ENCODE peak calls at places on chromosomes 4 and X, in eight cellular contexts. K is activated B cell treated with CpG ODN at 0.5 μM for 24 hours, J is foreskin fibroblast, D is right atrium auricular region, Y is transverse colon, T is cardiac fibroblast, Q is upper lobe of right lung, S is osteoblast. O is an unnamed sample.
A peak's percentile ranks its signal among the peaks of the same experiment; 100 is the strongest.

GRCh38 chr4:42579903-42580302 is 77.0 kb downstream of the ATP8A1 start:
- DNase-seq in D (no peak), Y (no peak), T (no peak), J (no peak), S (no peak), Q (no peak), K (no peak), O (no peak)

GRCh38 chr4:163694385-163694784 is 199.9 kb downstream of the TMA16 start:
- DNase-seq in J (peak; percentile 9), K (no peak), D (no peak), S (no peak), Y (no peak), Q (no peak), T (peak; percentile 6), O (no peak)

GRCh38 chr4:89788243-89789072 is 48.5 kb downstream of the SNCA start:
- DNase-seq in J (peak; percentile 54), K (no peak), S (no peak), T (no peak), Y (no peak), Q (no peak), D (no peak), O (no peak)

GRCh38 chr4:38858097-38858420 is 1.4 kb upstream of the TLR6 start:
- DNase-seq in S (no peak), Q (no peak), J (no peak), T (no peak), Y (no peak), D (no peak), K (no peak), O (no peak)

GRCh38 chr4:114180481-114180880 is 201.0 kb upstream of the ARSJ start:
- DNase-seq in D (no peak), J (peak; percentile 79), Q (no peak), T (peak; percentile 68), Y (no peak), K (no peak), S (peak; percentile 80), O (peak; percentile 35)

GRCh38 chr4:41458689-41459088 is 79.3 kb upstream of the LIMCH1 start:
- DNase-seq in Q (no peak), K (no peak), D (no peak), Y (no peak), J (no peak), S (no peak), T (no peak), O (no peak)

GRCh38 chr4:152028131-152028530 is 267.3 kb upstream of the GATB start:
- DNase-seq in Q (no peak), T (no peak), S (no peak), K (no peak), D (no peak), Y (no peak), J (no peak), O (no peak)

GRCh38 chr4:139635966-139636365 is 29.7 kb upstream of the MGST2 start:
- DNase-seq in Q (no peak), K (no peak), S (no peak), D (no peak), Y (no peak), J (no peak), T (no peak), O (no peak)

GRCh38 chrX:154028502-154029184 is 8.9 kb upstream of the IRAK1 start:
- DNase-seq in J (no peak), D (no peak), Y (peak; percentile 63), S (peak; percentile 34), Q (no peak), T (no peak), K (no peak), O (no peak)

GRCh38 chr4:76905521-76905920 is 7.6 kb upstream of the SOWAHB start:
- DNase-seq in J (peak; percentile 75), Y (no peak), S (peak; percentile 83), T (peak; percentile 51), Q (no peak), D (no peak), K (no peak), O (no peak)

GRCh38 chrX:147741776-147742175 is 169.9 kb upstream of the FMR1 start:
- DNase-seq in D (no peak), Q (no peak), K (no peak), S (no peak), T (no peak), J (no peak), Y (no peak), O (no peak)

GRCh38 chr4:77818077-77818666 is 996 bp downstream of the CNOT6L start:
- DNase-seq in S (peak; percentile 96), D (peak; percentile 74), K (peak; percentile 41), J (peak; percentile 91), Y (peak; percentile 82), T (peak; percentile 87), Q (peak; percentile 89), O (peak; percentile 47)

GRCh38 chr4:88893961-88894360 is 163.0 kb downstream of the FAM13A start:
- DNase-seq in Q (no peak), K (no peak), D (no peak), Y (no peak), S (no peak), T (peak; percentile 38), J (peak; percentile 54), O (no peak)

GRCh38 chr4:26034849-26035248 is 120.8 kb downstream of the SMIM20 start:
- DNase-seq in D (no peak), S (no peak), J (no peak), Y (no peak), Q (no peak), T (no peak), K (no peak), O (no peak)

GRCh38 chr4:55125087-55125721 is at the start of gene KDR:
- DNase-seq in D (no peak), K (no peak), J (peak; percentile 62), T (peak; percentile 50), S (peak; percentile 36), Y (no peak), Q (peak; percentile 68), O (peak; percentile 56)

GRCh38 chrX:12702509-12703091 is 88.6 kb upstream of the PRPS2 start:
- DNase-seq in S (no peak), Y (no peak), K (no peak), J (peak; percentile 3), Q (no peak), T (peak; percentile 10), D (no peak), O (peak; percentile 14)

GRCh38 chrX:40719218-40719617 is 16.1 kb downstream of the MED14 start:
- DNase-seq in D (no peak), Y (no peak), Q (no peak), S (no peak), K (no peak), T (peak; percentile 63), J (peak; percentile 59), O (no peak)

GRCh38 chr4:134470544-134470943 is 269.0 kb upstream of the PABPC4L start:
- DNase-seq in Y (peak; percentile 22), S (no peak), K (no peak), D (no peak), T (peak; percentile 0), J (no peak), Q (no peak), O (peak; percentile 15)

GRCh38 chr4:188242041-188242440 is 102.8 kb downstream of the TRIML1 start:
- DNase-seq in T (no peak), D (no peak), Y (no peak), K (no peak), Q (no peak), J (no peak), S (no peak), O (no peak)

DNA sequence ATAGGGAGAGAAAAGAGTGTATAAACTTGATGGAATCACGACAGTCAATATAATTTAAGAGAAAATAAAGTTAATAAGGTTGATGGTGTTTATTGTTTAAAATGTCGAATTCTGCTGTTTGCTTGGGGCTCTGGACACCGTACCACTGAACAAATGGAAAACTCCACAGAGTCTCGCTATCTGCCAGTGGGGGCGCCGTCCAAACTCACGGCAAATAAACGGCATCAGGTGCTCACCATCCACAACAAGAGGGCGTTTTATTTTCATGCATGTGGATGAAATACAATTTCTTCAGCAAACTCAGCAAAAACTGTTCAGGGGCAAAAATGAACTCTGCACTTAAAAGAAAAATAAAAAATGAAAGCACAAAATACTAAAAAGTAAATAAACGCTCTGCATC is 46.6 kb upstream of the FAM47C start:
- DNase-seq in Q (no peak), K (no peak), D (no peak), Y (no peak), J (no peak), T (no peak), S (no peak), O (no peak)
- TF ChIP-seq CTCF in Q (no peak), K (no peak), D (no peak), Y (no peak), J (no peak), T (no peak), S (no peak), O (peak; percentile 37)

GRCh38 chr4:143184217-143184502 is 557 bp upstream of the USP38 start:
- DNase-seq in Y (no peak), K (no peak), D (no peak), Q (no peak), T (no peak), J (no peak), S (no peak), O (no peak)

GRCh38 chr4:143183513-143184216 is 1.1 kb upstream of the USP38 start:
- DNase-seq in Q (no peak), K (no peak), T (no peak), D (no peak), Y (no peak), S (no peak), J (no peak), O (no peak)

GRCh38 chr4:143186202-143186601 is 1.5 kb downstream of the USP38 start:
- DNase-seq in K (no peak), Y (no peak), D (no peak), T (peak; percentile 45), J (peak; percentile 38), S (no peak), Q (no peak), O (no peak)

GRCh38 chr4:143185253-143186107 is 763 bp downstream of the USP38 start:
- DNase-seq in Y (peak; percentile 16), J (peak; percentile 36), D (no peak), Q (no peak), T (peak; percentile 28), S (peak; percentile 38), K (no peak), O (peak; percentile 2)

GRCh38 chr4:143184503-143185252 is at the start of gene USP38:
- DNase-seq in D (peak; percentile 91), Q (peak; percentile 96), Y (peak; percentile 96), T (peak; percentile 95), J (peak; percentile 97), S (peak; percentile 89), K (peak; percentile 73), O (peak; percentile 75)
- TF ChIP-seq CTCF in D (no peak), Q (no peak), Y (peak; percentile 8), T (no peak), J (no peak), S (no peak), K (no peak), O (no peak)

GRCh38 chr4:29726938-29727337 is 993.2 kb upstream of the PCDH7 start:
- DNase-seq in J (no peak), Q (no peak), T (no peak), Y (no peak), K (no peak), S (no peak), D (no peak), O (no peak)
- TF ChIP-seq CTCF in J (no peak), Q (no peak), T (no peak), Y (no peak), K (no peak), S (no peak), D (no peak), O (no peak)

DNA sequence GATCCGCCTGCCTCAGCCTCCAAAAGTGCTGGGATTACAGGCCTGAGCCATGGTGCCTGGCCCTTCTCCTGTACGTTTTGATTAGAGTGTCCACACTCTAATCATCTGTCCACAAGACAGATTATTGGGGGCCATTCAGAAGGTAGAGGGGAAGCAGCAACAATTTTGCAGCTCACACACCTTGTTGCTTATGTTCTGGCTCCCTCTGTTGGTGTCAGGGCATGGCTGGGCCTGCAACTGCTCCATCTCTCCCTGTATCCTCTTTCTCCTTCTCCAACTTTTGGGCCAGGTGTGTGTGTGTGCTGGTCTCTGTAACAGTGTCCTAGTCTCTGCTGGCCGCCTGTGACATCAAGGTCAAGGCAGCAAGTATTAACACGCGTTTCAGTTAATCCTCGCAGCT is 125.5 kb upstream of the MBNL3 start:
- DNase-seq in D (no peak), T (no peak), K (no peak), Q (no peak), Y (no peak), S (no peak), J (peak; percentile 33), O (no peak)
- TF ChIP-seq CTCF in D (no peak), T (peak; percentile 34), K (no peak), Q (no peak), Y (no peak), S (peak; percentile 33), J (peak; percentile 36), O (peak; percentile 55)

O was measured in neural crest cell.